ENCODE peak calls at places on chromosomes 3 and 15, in five cellular contexts. K is coronary artery, S is psoas muscle, J is A549, Z is bronchial epithelial cell. N is an unnamed sample.

GRCh38 chr15:73165435-73165834 is 113.2 kb downstream of the NEO1 start:
- DNase-seq in K (no peak), S (no peak), J (no peak), Z (no peak), N (no peak)

GRCh38 chr3:61979645-61980430 is 393.5 kb downstream of the FEZF2 start:
- DNase-seq in K (no peak), S (no peak), J (no peak), Z (peak), N (no peak)

GRCh38 chr15:43274136-43274535 is 7.4 kb upstream of the TGM5 start:
- DNase-seq in K (peak), S (peak), J (no peak), Z (peak), N (no peak)

GRCh38 chr3:177827517-177828249 is 630.4 kb upstream of the TBL1XR1 start:
- DNase-seq in K (no peak), S (no peak), J (peak), Z (peak), N (no peak)

GRCh38 chr3:129277829-129278271 is 820 bp upstream of the HMCES start:
- DNase-seq in K (no peak), S (no peak), J (peak), Z (no peak), N (no peak)

GRCh38 chr3:101216710-101217457 is 103.5 kb downstream of the IMPG2 start:
- DNase-seq in K (peak), S (peak), J (no peak), Z (peak), N (no peak)

GRCh38 chr3:148797822-148798221 is 29.8 kb upstream of the CPB1 start:
- DNase-seq in K (no peak), S (no peak), J (no peak), Z (no peak), N (no peak)

GRCh38 chr3:71486831-71487230 is 96.7 kb downstream of the FOXP1 start:
- DNase-seq in K (no peak), S (no peak), J (no peak), Z (no peak), N (no peak)

GRCh38 chr15:51619331-51620033 is 3.1 kb downstream of the DMXL2 start:
- DNase-seq in K (no peak), S (no peak), J (no peak), Z (no peak), N (no peak)

GRCh38 chr3:113873814-113874526 is 35.4 kb downstream of the GRAMD1C start:
- DNase-seq in K (no peak), S (no peak), J (no peak), Z (no peak), N (no peak)

GRCh38 chr15:89616228-89616627 is 39.0 kb downstream of the KIF7 start:
- DNase-seq in K (no peak), S (no peak), J (no peak), Z (no peak), N (no peak)

GRCh38 chr15:100107606-100108225 is 234.1 kb downstream of the ADAMTS17 start:
- DNase-seq in K (no peak), S (no peak), J (no peak), Z (no peak), N (no peak)

GRCh38 chr3:113136071-113136470 is 75.3 kb upstream of the BOC start:
- DNase-seq in K (no peak), S (no peak), J (peak), Z (peak), N (no peak)

GRCh38 chr15:89808160-89808870 is 6.3 kb downstream of the ANPEP start:
- DNase-seq in K (no peak), S (peak), J (no peak), Z (peak), N (no peak)

GRCh38 chr3:173467501-173467900 is 70.0 kb downstream of the NLGN1 start:
- DNase-seq in K (no peak), S (no peak), J (no peak), Z (peak), N (no peak)

GRCh38 chr3:61715886-61716527 is 154.6 kb downstream of the PTPRG start:
- DNase-seq in K (no peak), S (no peak), J (no peak), Z (no peak), N (no peak)

GRCh38 chr3:168859143-168859542 is 763.4 kb upstream of the GOLIM4 start:
- DNase-seq in K (no peak), S (no peak), J (no peak), Z (no peak), N (no peak)

GRCh38 chr15:99613887-99614642 is 48.3 kb downstream of the MEF2A start:
- DNase-seq in K (no peak), S (no peak), J (no peak), Z (peak), N (no peak)

GRCh38 chr15:73753250-73754130 is at the start of gene INSYN1:
- DNase-seq in K (no peak), S (peak), J (no peak), Z (no peak), N (no peak)

GRCh38 chr15:25725758-25726157 is 137.4 kb downstream of the ATP10A start:
- DNase-seq in K (peak), S (no peak), J (no peak), Z (no peak), N (no peak)

GRCh38 chr15:25186906-25187645 is 232.3 kb downstream of the SNRPN start:
- DNase-seq in K (no peak), S (peak), J (no peak), Z (no peak), N (no peak)

GRCh38 chr3:45890405-45890804 is 4.1 kb downstream of the CCR9 start:
- DNase-seq in K (no peak), S (no peak), J (peak), Z (peak), N (no peak)

GRCh38 chr15:93035953-93036810 is 52.8 kb downstream of the RGMA start:
- DNase-seq in K (peak), S (peak), J (peak), Z (peak), N (no peak)

GRCh38 chr3:169863458-169863899 is 6.3 kb downstream of the LRRC31 start:
- DNase-seq in K (no peak), S (no peak), J (peak), Z (peak), N (peak)

GRCh38 chr3:179348325-179349013 is 960 bp downstream of the MFN1 start:
- DNase-seq in K (no peak), S (no peak), J (no peak), Z (peak), N (peak)

GRCh38 chr15:68639926-68640600 is 61.3 kb downstream of the CORO2B start:
- DNase-seq in K (no peak), S (no peak), J (no peak), Z (peak), N (no peak)

GRCh38 chr15:49235446-49236207 is 65.6 kb downstream of the GALK2 start:
- DNase-seq in K (no peak), S (peak), J (peak), Z (peak), N (peak)

GRCh38 chr15:39084683-39085530 is 496.0 kb upstream of the THBS1 start:
- DNase-seq in K (no peak), S (no peak), J (peak), Z (peak), N (no peak)

GRCh38 chr15:93059442-93059841 is 29.6 kb downstream of the RGMA start:
- DNase-seq in K (no peak), S (peak), J (no peak), Z (no peak), N (no peak)

GRCh38 chr3:174193559-174193958 is 665.6 kb upstream of the NAALADL2 start:
- DNase-seq in K (no peak), S (no peak), J (no peak), Z (no peak), N (no peak)

GRCh38 chr3:64623125-64623524 is 64.7 kb downstream of the ADAMTS9 start:
- DNase-seq in K (no peak), S (no peak), J (no peak), Z (no peak), N (no peak)

GRCh38 chr3:162134571-162134970 is 638.0 kb downstream of the OTOL1 start:
- DNase-seq in K (no peak), S (no peak), J (no peak), Z (no peak), N (no peak)

GRCh38 chr15:85162237-85162636 is 180.6 kb downstream of the PDE8A start:
- DNase-seq in K (no peak), S (no peak), J (no peak), Z (no peak), N (no peak)

GRCh38 chr3:55185380-55185779 is 257.5 kb upstream of the LRTM1 start:
- DNase-seq in K (no peak), S (no peak), J (no peak), Z (peak), N (no peak)

GRCh38 chr3:128318275-128318920 is 148.3 kb downstream of the DNAJB8 start:
- DNase-seq in K (peak), S (no peak), J (no peak), Z (no peak), N (no peak)

GRCh38 chr15:93247466-93248121 is 158.6 kb upstream of the RGMA start:
- DNase-seq in K (no peak), S (no peak), J (no peak), Z (no peak), N (no peak)

GRCh38 chr3:79724206-79724605 is 43.6 kb downstream of the ROBO1 start:
- DNase-seq in K (no peak), S (no peak), J (peak), Z (no peak), N (no peak)
- TF ChIP-seq CTCF in K (no peak), S (no peak), J (no peak), Z (no peak), N (no peak)

DNA sequence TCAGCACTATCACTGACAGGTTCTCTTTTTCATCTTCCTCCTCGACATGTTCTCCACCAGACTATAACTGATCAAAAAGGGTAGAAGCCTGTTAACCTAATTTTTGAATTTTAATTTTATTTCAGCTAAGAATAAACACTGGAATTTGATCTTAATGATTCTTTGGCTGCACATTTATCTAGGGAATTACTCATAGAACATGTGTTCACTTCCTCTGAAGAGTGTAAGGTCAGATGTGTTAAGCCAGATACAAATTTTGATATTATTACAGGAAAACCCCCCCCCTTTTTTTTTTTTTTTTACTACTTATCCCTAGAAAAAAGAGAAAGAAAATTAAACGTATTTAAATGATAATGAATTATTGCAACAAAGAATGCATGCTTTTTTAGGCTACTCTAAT is 15.0 kb downstream of the DCBLD2 start:
- DNase-seq in K (no peak), S (no peak), J (no peak), Z (no peak), N (no peak)
- H3K4me3 ChIP-seq in K (no peak), S (no peak), J (peak), Z (no peak), N (no peak)

DNA sequence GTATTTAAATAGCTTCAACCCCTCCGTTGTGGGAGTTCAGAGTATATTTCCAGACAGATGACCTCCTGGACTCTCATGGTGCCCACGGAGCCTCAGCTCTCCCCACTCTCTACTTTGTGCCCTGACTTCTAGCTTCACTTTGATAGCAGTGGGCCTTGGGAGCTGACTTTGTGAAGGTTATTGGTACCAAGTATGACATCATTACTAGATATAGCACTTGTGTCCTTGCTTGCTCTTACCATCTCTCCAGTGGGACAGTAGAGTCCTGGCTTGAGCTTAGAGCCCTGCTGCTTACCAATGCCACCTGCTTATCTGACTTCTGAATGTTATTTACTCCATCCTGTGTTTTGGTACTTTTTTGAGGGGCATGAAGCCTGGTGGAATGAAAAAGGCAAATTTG is 53.4 kb downstream of the PPM1L start:
- DNase-seq in K (no peak), S (no peak), J (no peak), Z (no peak), N (no peak)
- TF ChIP-seq CTCF in K (no peak), S (no peak), J (no peak), Z (no peak), N (no peak)

GRCh38 chr15:40899536-40900207 is 5.4 kb downstream of the VPS18 start:
- DNase-seq in K (no peak), S (no peak), J (no peak), Z (no peak), N (no peak)

GRCh38 chr15:40901053-40901443 is 6.8 kb downstream of the VPS18 start:
- DNase-seq in K (no peak), S (no peak), J (no peak), Z (no peak), N (no peak)

GRCh38 chr15:40902605-40903561 is 8.6 kb downstream of the VPS18 start:
- DNase-seq in K (no peak), S (no peak), J (no peak), Z (peak), N (no peak)

GRCh38 chr15:40904552-40905201 is 10.4 kb downstream of the VPS18 start:
- DNase-seq in K (no peak), S (no peak), J (no peak), Z (no peak), N (no peak)

GRCh38 chr15:40900256-40901052 is 6.2 kb downstream of the VPS18 start:
- DNase-seq in K (no peak), S (no peak), J (no peak), Z (no peak), N (no peak)
- H3K4me3 ChIP-seq in K (no peak), S (no peak), J (no peak), Z (no peak), N (no peak)

GRCh38 chr3:11655188-11655928 is 11.6 kb upstream of the VGLL4 start:
- DNase-seq in K (peak), S (no peak), J (peak), Z (no peak), N (no peak)
- TF ChIP-seq CTCF in K (no peak), S (no peak), J (peak), Z (no peak), N (peak)

GRCh38 chr3:186772886-186773417 is 10.4 kb upstream of the EIF4A2 start:
- DNase-seq in K (peak), S (peak), J (no peak), Z (no peak), N (peak)
- H3K4me3 ChIP-seq in K (peak), S (peak), J (no peak), Z (peak), N (peak)

DNA sequence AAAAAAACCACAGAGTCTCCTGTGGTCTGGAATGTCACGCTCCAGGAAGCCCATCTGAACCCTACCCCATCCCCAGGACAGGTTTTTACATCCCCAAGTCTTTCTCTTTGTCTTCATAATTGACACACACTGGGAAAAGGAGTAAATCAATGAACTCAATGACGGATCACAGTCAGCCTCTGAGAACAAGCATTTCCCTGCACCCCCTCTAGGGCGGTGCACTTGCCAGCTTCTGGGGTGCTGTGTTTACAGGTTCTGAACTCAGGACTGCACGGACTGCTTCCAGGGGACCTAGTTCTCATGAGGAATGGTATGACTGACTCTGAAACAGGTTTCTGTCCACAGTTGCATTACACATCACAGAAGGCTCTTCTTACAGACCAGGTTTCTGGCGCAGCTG is 81.1 kb downstream of the NUP210 start:
- DNase-seq in K (no peak), S (no peak), J (no peak), Z (no peak), N (no peak)
- TF ChIP-seq CTCF in K (no peak), S (no peak), J (no peak), Z (no peak), N (peak)

N was measured in GM12864.